ENCODE peak calls at places on chromosomes 6 and 20, in nine cellular contexts. One of them, this sample, is unnamed.

GRCh38 chr6:20630617-20631448 is 96.6 kb downstream of the CDKAL1 start:
- DNase-seq in naive B cell: no peak
- DNase-seq in activated naive CD4-positive, alpha-beta T cell: no peak
- DNase-seq in GM18507: no peak
- DNase-seq in lung microvascular endothelial cell: no peak
- DNase-seq in prostate gland: no peak
- DNase-seq in stimulated activated effector memory CD8-positive, alpha-beta T cell treated with anti-CD3 and anti-CD28 coated beads, Interleukin-12 subunit alpha, Interleukin-12 subunit beta, amount 100 ng/mL, for 72 hours: no peak
- DNase-seq in ACHN: no peak
- DNase-seq in Right ventricle myocardium inferior: no peak
- DNase-seq in this sample: no peak

GRCh38 chr6:157774153-157775135 is 48.6 kb upstream of the SNX9 start:
- DNase-seq in naive B cell: no peak
- DNase-seq in activated naive CD4-positive, alpha-beta T cell: no peak
- DNase-seq in GM18507: no peak
- DNase-seq in lung microvascular endothelial cell: no peak
- DNase-seq in prostate gland: peak
- DNase-seq in stimulated activated effector memory CD8-positive, alpha-beta T cell treated with anti-CD3 and anti-CD28 coated beads, Interleukin-12 subunit alpha, Interleukin-12 subunit beta, amount 100 ng/mL, for 72 hours: no peak
- DNase-seq in ACHN: no peak
- DNase-seq in Right ventricle myocardium inferior: no peak
- DNase-seq in this sample: no peak

GRCh38 chr6:145829950-145830349 is 15.4 kb upstream of the FBXO30 start:
- DNase-seq in naive B cell: no peak
- DNase-seq in activated naive CD4-positive, alpha-beta T cell: no peak
- DNase-seq in GM18507: no peak
- DNase-seq in lung microvascular endothelial cell: no peak
- DNase-seq in prostate gland: no peak
- DNase-seq in stimulated activated effector memory CD8-positive, alpha-beta T cell treated with anti-CD3 and anti-CD28 coated beads, Interleukin-12 subunit alpha, Interleukin-12 subunit beta, amount 100 ng/mL, for 72 hours: no peak
- DNase-seq in ACHN: no peak
- DNase-seq in Right ventricle myocardium inferior: no peak
- DNase-seq in this sample: no peak

GRCh38 chr6:55980627-55981211 is 105.3 kb upstream of the BMP5 start:
- DNase-seq in naive B cell: no peak
- DNase-seq in activated naive CD4-positive, alpha-beta T cell: no peak
- DNase-seq in GM18507: no peak
- DNase-seq in lung microvascular endothelial cell: peak
- DNase-seq in prostate gland: peak
- DNase-seq in stimulated activated effector memory CD8-positive, alpha-beta T cell treated with anti-CD3 and anti-CD28 coated beads, Interleukin-12 subunit alpha, Interleukin-12 subunit beta, amount 100 ng/mL, for 72 hours: no peak
- DNase-seq in ACHN: peak
- DNase-seq in Right ventricle myocardium inferior: no peak
- DNase-seq in this sample: no peak

GRCh38 chr6:109531446-109531845 is 48.4 kb upstream of the ZBTB24 start:
- DNase-seq in naive B cell: no peak
- DNase-seq in activated naive CD4-positive, alpha-beta T cell: no peak
- DNase-seq in GM18507: no peak
- DNase-seq in lung microvascular endothelial cell: no peak
- DNase-seq in prostate gland: no peak
- DNase-seq in stimulated activated effector memory CD8-positive, alpha-beta T cell treated with anti-CD3 and anti-CD28 coated beads, Interleukin-12 subunit alpha, Interleukin-12 subunit beta, amount 100 ng/mL, for 72 hours: no peak
- DNase-seq in ACHN: no peak
- DNase-seq in Right ventricle myocardium inferior: no peak
- DNase-seq in this sample: no peak

GRCh38 chr6:47477497-47478232 is at the start of gene CD2AP:
- DNase-seq in naive B cell: peak
- DNase-seq in activated naive CD4-positive, alpha-beta T cell: peak
- DNase-seq in GM18507: peak
- DNase-seq in lung microvascular endothelial cell: peak
- DNase-seq in prostate gland: peak
- DNase-seq in stimulated activated effector memory CD8-positive, alpha-beta T cell treated with anti-CD3 and anti-CD28 coated beads, Interleukin-12 subunit alpha, Interleukin-12 subunit beta, amount 100 ng/mL, for 72 hours: peak
- DNase-seq in ACHN: peak
- DNase-seq in Right ventricle myocardium inferior: peak
- DNase-seq in this sample: peak

GRCh38 chr20:56411759-56412472 is at the start of gene CASS4:
- DNase-seq in naive B cell: peak
- DNase-seq in activated naive CD4-positive, alpha-beta T cell: no peak
- DNase-seq in GM18507: no peak
- DNase-seq in lung microvascular endothelial cell: peak
- DNase-seq in prostate gland: no peak
- DNase-seq in stimulated activated effector memory CD8-positive, alpha-beta T cell treated with anti-CD3 and anti-CD28 coated beads, Interleukin-12 subunit alpha, Interleukin-12 subunit beta, amount 100 ng/mL, for 72 hours: no peak
- DNase-seq in ACHN: peak
- DNase-seq in Right ventricle myocardium inferior: no peak
- DNase-seq in this sample: no peak

GRCh38 chr6:151247510-151247909 is 7.7 kb downstream of the AKAP12 start:
- DNase-seq in naive B cell: no peak
- DNase-seq in activated naive CD4-positive, alpha-beta T cell: no peak
- DNase-seq in GM18507: no peak
- DNase-seq in lung microvascular endothelial cell: no peak
- DNase-seq in prostate gland: no peak
- DNase-seq in stimulated activated effector memory CD8-positive, alpha-beta T cell treated with anti-CD3 and anti-CD28 coated beads, Interleukin-12 subunit alpha, Interleukin-12 subunit beta, amount 100 ng/mL, for 72 hours: no peak
- DNase-seq in ACHN: no peak
- DNase-seq in Right ventricle myocardium inferior: no peak
- DNase-seq in this sample: no peak

GRCh38 chr6:20213271-20213798 is 1.1 kb upstream of the MBOAT1 start:
- DNase-seq in naive B cell: no peak
- DNase-seq in activated naive CD4-positive, alpha-beta T cell: no peak
- DNase-seq in GM18507: no peak
- DNase-seq in lung microvascular endothelial cell: no peak
- DNase-seq in prostate gland: no peak
- DNase-seq in stimulated activated effector memory CD8-positive, alpha-beta T cell treated with anti-CD3 and anti-CD28 coated beads, Interleukin-12 subunit alpha, Interleukin-12 subunit beta, amount 100 ng/mL, for 72 hours: no peak
- DNase-seq in ACHN: no peak
- DNase-seq in Right ventricle myocardium inferior: no peak
- DNase-seq in this sample: no peak

GRCh38 chr6:137738197-137738596 is 128.9 kb upstream of the TNFAIP3 start:
- DNase-seq in naive B cell: no peak
- DNase-seq in activated naive CD4-positive, alpha-beta T cell: no peak
- DNase-seq in GM18507: no peak
- DNase-seq in lung microvascular endothelial cell: peak
- DNase-seq in prostate gland: no peak
- DNase-seq in stimulated activated effector memory CD8-positive, alpha-beta T cell treated with anti-CD3 and anti-CD28 coated beads, Interleukin-12 subunit alpha, Interleukin-12 subunit beta, amount 100 ng/mL, for 72 hours: no peak
- DNase-seq in ACHN: no peak
- DNase-seq in Right ventricle myocardium inferior: no peak
- DNase-seq in this sample: no peak

GRCh38 chr6:30826961-30827342 is 57.4 kb upstream of the DDR1 start:
- DNase-seq in naive B cell: no peak
- DNase-seq in activated naive CD4-positive, alpha-beta T cell: no peak
- DNase-seq in GM18507: no peak
- DNase-seq in lung microvascular endothelial cell: peak
- DNase-seq in prostate gland: no peak
- DNase-seq in stimulated activated effector memory CD8-positive, alpha-beta T cell treated with anti-CD3 and anti-CD28 coated beads, Interleukin-12 subunit alpha, Interleukin-12 subunit beta, amount 100 ng/mL, for 72 hours: no peak
- DNase-seq in ACHN: peak
- DNase-seq in Right ventricle myocardium inferior: no peak
- DNase-seq in this sample: no peak

GRCh38 chr20:32348207-32348606 is 9.9 kb upstream of the ASXL1 start:
- DNase-seq in naive B cell: no peak
- DNase-seq in activated naive CD4-positive, alpha-beta T cell: no peak
- DNase-seq in GM18507: no peak
- DNase-seq in lung microvascular endothelial cell: no peak
- DNase-seq in prostate gland: no peak
- DNase-seq in stimulated activated effector memory CD8-positive, alpha-beta T cell treated with anti-CD3 and anti-CD28 coated beads, Interleukin-12 subunit alpha, Interleukin-12 subunit beta, amount 100 ng/mL, for 72 hours: no peak
- DNase-seq in ACHN: no peak
- DNase-seq in Right ventricle myocardium inferior: no peak
- DNase-seq in this sample: no peak

GRCh38 chr6:44428682-44429081 is 41.2 kb downstream of the CDC5L start:
- DNase-seq in naive B cell: no peak
- DNase-seq in activated naive CD4-positive, alpha-beta T cell: no peak
- DNase-seq in GM18507: no peak
- DNase-seq in lung microvascular endothelial cell: no peak
- DNase-seq in prostate gland: no peak
- DNase-seq in stimulated activated effector memory CD8-positive, alpha-beta T cell treated with anti-CD3 and anti-CD28 coated beads, Interleukin-12 subunit alpha, Interleukin-12 subunit beta, amount 100 ng/mL, for 72 hours: no peak
- DNase-seq in ACHN: no peak
- DNase-seq in Right ventricle myocardium inferior: no peak
- DNase-seq in this sample: no peak

GRCh38 chr6:99607416-99608036 is 893 bp downstream of the PRDM13 start:
- DNase-seq in naive B cell: no peak
- DNase-seq in activated naive CD4-positive, alpha-beta T cell: no peak
- DNase-seq in GM18507: no peak
- DNase-seq in lung microvascular endothelial cell: no peak
- DNase-seq in prostate gland: no peak
- DNase-seq in stimulated activated effector memory CD8-positive, alpha-beta T cell treated with anti-CD3 and anti-CD28 coated beads, Interleukin-12 subunit alpha, Interleukin-12 subunit beta, amount 100 ng/mL, for 72 hours: no peak
- DNase-seq in ACHN: no peak
- DNase-seq in Right ventricle myocardium inferior: no peak
- DNase-seq in this sample: no peak

GRCh38 chr6:31620586-31621319 is at the start of gene PRRC2A:
- DNase-seq in naive B cell: no peak
- DNase-seq in activated naive CD4-positive, alpha-beta T cell: peak
- DNase-seq in GM18507: peak
- DNase-seq in lung microvascular endothelial cell: no peak
- DNase-seq in prostate gland: peak
- DNase-seq in stimulated activated effector memory CD8-positive, alpha-beta T cell treated with anti-CD3 and anti-CD28 coated beads, Interleukin-12 subunit alpha, Interleukin-12 subunit beta, amount 100 ng/mL, for 72 hours: peak
- DNase-seq in ACHN: peak
- DNase-seq in Right ventricle myocardium inferior: peak
- DNase-seq in this sample: peak

GRCh38 chr6:14037402-14038277 is 79.9 kb upstream of the CD83 start:
- DNase-seq in naive B cell: no peak
- DNase-seq in activated naive CD4-positive, alpha-beta T cell: no peak
- DNase-seq in GM18507: no peak
- DNase-seq in lung microvascular endothelial cell: peak
- DNase-seq in prostate gland: no peak
- DNase-seq in stimulated activated effector memory CD8-positive, alpha-beta T cell treated with anti-CD3 and anti-CD28 coated beads, Interleukin-12 subunit alpha, Interleukin-12 subunit beta, amount 100 ng/mL, for 72 hours: no peak
- DNase-seq in ACHN: no peak
- DNase-seq in Right ventricle myocardium inferior: no peak
- DNase-seq in this sample: no peak

This sample was measured in kidney.